ENCODE peak calls at places on chromosomes 5 and 9, in eight cellular contexts. S is NB4, J is A549, I is thyroid gland, B is lower leg skin, Y is endothelial cell of umbilical vein, Q is IMR-90, T is GM12891. X is an unnamed sample.

GRCh38 chr5:82812575-82812974 is 264.6 kb downstream of the TMEM167A start:
- DNase-seq in Y (no peak), I (no peak), B (no peak), J (no peak), S (no peak), T (no peak), Q (peak; percentile 7), X (no peak)

GRCh38 chr5:132674671-132675506 is 1.1 kb downstream of the IL4 start:
- DNase-seq in T (peak; percentile 66), Y (peak; percentile 76), J (peak; percentile 31), S (no peak), I (peak; percentile 54), Q (peak; percentile 98), B (no peak), X (peak; percentile 78)

GRCh38 chr9:35510745-35511428 is 21.0 kb downstream of the RUSC2 start:
- DNase-seq in J (peak; percentile 79), T (no peak), Q (peak; percentile 96), S (no peak), I (peak; percentile 50), B (peak; percentile 73), Y (peak; percentile 88), X (no peak)

GRCh38 chr5:172186114-172186695 is 1.8 kb downstream of the STK10 start:
- DNase-seq in I (no peak), T (no peak), B (no peak), Q (no peak), J (no peak), Y (no peak), S (no peak), X (no peak)

GRCh38 chr5:67154518-67155206 is 41.9 kb downstream of the CD180 start:
- DNase-seq in Y (no peak), J (no peak), Q (no peak), I (peak; percentile 79), T (no peak), S (no peak), B (no peak), X (no peak)

GRCh38 chr5:150619359-150620230 is 20.9 kb upstream of the SYNPO start:
- DNase-seq in J (no peak), Q (peak; percentile 87), B (no peak), T (no peak), Y (peak; percentile 71), S (no peak), I (no peak), X (no peak)

GRCh38 chr5:1500411-1501091 is 23.2 kb downstream of the LPCAT1 start:
- DNase-seq in Y (no peak), B (no peak), T (no peak), Q (no peak), J (no peak), S (no peak), I (peak; percentile 52), X (no peak)

GRCh38 chr9:35756743-35757526 is 2.9 kb upstream of the MSMP start:
- DNase-seq in T (peak; percentile 62), S (peak; percentile 76), Q (no peak), B (no peak), I (peak; percentile 81), J (peak; percentile 64), Y (peak; percentile 84), X (peak; percentile 36)

GRCh38 chr5:83025690-83026472 is 51.3 kb downstream of the TMEM167A start:
- DNase-seq in I (no peak), J (no peak), Y (no peak), T (no peak), B (no peak), Q (peak; percentile 12), S (no peak), X (no peak)

GRCh38 chr9:3809724-3810123 is 283.9 kb upstream of the RFX3 start:
- DNase-seq in J (no peak), B (no peak), Q (peak; percentile 18), S (peak; percentile 64), I (no peak), Y (no peak), T (no peak), X (peak; percentile 46)

GRCh38 chr5:143066556-143067281 is 296.5 kb downstream of the ARHGAP26 start:
- DNase-seq in S (peak; percentile 51), I (no peak), J (no peak), Q (no peak), B (no peak), T (no peak), Y (no peak), X (no peak)

GRCh38 chr5:140402258-140403074 is 833 bp downstream of the ANKHD1 start:
- DNase-seq in Y (peak; percentile 71), Q (peak; percentile 29), B (peak; percentile 45), S (peak; percentile 77), J (peak; percentile 44), T (peak; percentile 21), I (peak; percentile 47), X (peak; percentile 33)

GRCh38 chr5:140398379-140398811 is 3.2 kb upstream of the ANKHD1 start:
- DNase-seq in B (no peak), Y (no peak), I (no peak), J (peak; percentile 8), T (no peak), S (peak; percentile 15), Q (no peak), X (no peak)

GRCh38 chr5:140401362-140402257 is at the start of gene ANKHD1:
- DNase-seq in Y (peak; percentile 100), I (peak; percentile 100), Q (peak; percentile 100), S (peak; percentile 100), T (peak; percentile 79), J (peak; percentile 97), B (peak; percentile 100), X (peak; percentile 94)

GRCh38 chr5:140403613-140404012 is 2.0 kb downstream of the ANKHD1 start:
- DNase-seq in I (no peak), J (no peak), T (no peak), B (no peak), Y (no peak), S (no peak), Q (no peak), X (no peak)

DNA sequence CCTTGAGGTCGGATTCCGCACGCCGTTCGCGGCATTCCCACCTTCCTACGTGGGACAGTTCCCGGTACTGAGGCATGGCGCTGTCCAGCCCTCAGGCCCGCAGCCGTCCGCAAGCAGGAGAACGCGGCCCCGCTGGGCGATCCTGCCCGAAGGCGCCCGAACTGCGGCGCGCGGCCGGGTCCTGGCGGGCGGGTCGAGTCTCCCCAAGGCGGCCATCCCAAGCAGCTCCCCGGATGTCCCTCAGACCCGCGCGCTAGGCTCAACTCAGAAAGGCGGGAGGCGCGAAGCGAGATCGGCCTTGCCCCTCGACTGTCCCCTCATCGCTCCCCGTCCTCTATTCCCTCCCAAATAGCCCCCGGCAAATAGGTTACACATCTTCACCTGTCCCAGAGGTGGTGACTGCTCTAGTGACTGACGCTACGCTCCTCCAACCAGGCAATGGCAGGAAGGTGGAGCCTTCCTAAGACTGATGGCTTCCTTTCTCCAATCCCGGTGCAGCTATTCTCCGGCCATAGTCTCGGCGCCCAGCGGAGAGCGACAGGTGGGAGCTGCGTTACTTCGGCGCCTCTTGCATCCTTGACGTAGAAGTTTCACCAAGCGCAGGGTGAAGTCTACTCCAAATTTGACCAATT is 787 bp upstream of the ANKHD1 start:
- DNase-seq in B (peak; percentile 92), J (peak; percentile 97), Q (peak; percentile 97), S (peak; percentile 93), Y (peak; percentile 95), T (peak; percentile 75), I (peak; percentile 93), X (peak; percentile 80)
- TF ChIP-seq POLR2A in B (no peak), J (peak; percentile 40), Q (no peak), S (peak; percentile 56), Y (no peak), T (peak; percentile 72), I (peak; percentile 76), X (peak; percentile 23)

GRCh38 chr5:34589832-34590231 is 66.3 kb upstream of the RAI14 start:
- DNase-seq in Q (no peak), T (no peak), B (no peak), Y (no peak), I (no peak), S (no peak), J (no peak), X (no peak)
- TF ChIP-seq POLR2A in Q (no peak), T (no peak), B (no peak), Y (no peak), I (no peak), S (no peak), J (no peak), X (no peak)

GRCh38 chr5:95810305-95811125 is 12.0 kb downstream of the GLRX start:
- DNase-seq in Y (no peak), J (no peak), S (no peak), I (no peak), T (no peak), Q (peak; percentile 37), B (no peak), X (no peak)

GRCh38 chr5:95815143-95815729 is 7.3 kb downstream of the GLRX start:
- DNase-seq in S (no peak), I (no peak), J (no peak), B (no peak), Y (no peak), Q (no peak), T (no peak), X (no peak)

GRCh38 chr5:95808686-95809413 is 13.7 kb downstream of the GLRX start:
- DNase-seq in Q (peak; percentile 52), Y (no peak), S (peak; percentile 98), I (peak; percentile 29), J (no peak), T (peak; percentile 66), B (peak; percentile 70), X (no peak)

GRCh38 chr5:95809414-95809960 is 13.0 kb downstream of the GLRX start:
- DNase-seq in I (peak; percentile 52), J (no peak), Y (peak; percentile 16), T (no peak), Q (peak; percentile 52), S (no peak), B (no peak), X (no peak)

DNA sequence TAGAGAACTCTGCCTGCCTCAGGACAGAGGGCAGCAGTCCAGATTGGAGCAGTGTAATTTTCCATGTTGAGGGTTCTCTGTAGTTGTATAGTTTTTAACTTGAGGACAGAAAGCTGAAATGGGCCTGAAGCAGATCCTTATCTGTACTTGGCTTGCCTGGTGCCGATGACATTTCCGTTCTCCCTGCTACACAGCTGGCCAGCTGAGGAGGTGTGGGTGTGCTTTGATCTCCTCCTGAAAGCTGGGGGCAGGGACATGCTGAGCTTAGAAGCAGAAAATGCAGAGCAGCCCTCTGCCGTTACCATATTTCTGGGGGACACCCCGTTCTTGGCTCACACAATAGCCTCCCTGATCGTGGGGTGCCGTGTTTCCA is 10.4 kb downstream of the GLRX start:
- DNase-seq in I (peak; percentile 55), B (no peak), J (no peak), Y (no peak), T (no peak), Q (peak; percentile 74), S (no peak), X (no peak)
- TF ChIP-seq POLR2A in I (no peak), B (no peak), J (no peak), Y (no peak), T (no peak), Q (no peak), S (no peak), X (no peak)

DNA sequence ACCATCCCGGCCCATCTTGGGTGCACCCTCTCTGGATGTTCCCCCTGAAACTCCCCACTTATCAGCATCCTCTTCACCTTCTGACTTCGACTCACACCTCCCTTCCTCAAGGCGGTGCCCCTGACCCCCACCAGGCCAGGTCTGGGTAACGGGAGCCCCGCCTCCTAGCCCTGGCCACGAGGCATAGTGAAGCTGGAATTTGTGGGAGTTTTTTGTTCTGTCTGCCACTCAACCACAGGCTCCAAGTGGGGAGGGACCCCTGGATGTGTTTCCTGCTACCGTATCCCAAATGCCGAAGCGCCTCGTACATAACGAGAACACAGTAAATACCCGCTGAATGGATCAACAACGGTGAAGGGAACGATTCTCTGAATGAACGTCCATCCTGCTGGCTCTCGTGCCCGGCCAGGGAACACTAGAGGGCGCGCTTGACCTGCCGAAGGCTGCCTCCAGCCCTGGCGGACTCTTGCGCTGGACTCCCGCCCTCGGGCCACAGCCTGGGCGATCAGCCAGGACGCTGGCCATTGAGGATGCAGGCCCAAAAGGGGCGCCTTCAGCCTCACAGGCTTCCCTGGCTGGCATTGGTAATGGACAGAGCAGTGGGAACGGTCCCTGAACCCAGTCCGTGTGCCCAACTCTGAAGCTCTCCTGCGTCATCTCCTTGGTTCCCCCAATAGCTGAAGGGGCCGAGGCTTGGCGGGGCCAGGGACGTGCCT is 47.3 kb upstream of the PHYKPL start:
- DNase-seq in Y (peak; percentile 70), I (peak; percentile 95), J (peak; percentile 54), T (peak; percentile 90), Q (peak; percentile 59), B (peak; percentile 74), S (peak; percentile 75), X (peak; percentile 86)
- TF ChIP-seq POLR2A in Y (no peak), I (no peak), J (no peak), T (no peak), Q (no peak), B (no peak), S (no peak), X (no peak)